ENCODE peak calls at places on chromosomes 7 and 10, in eight cellular contexts. D is sigmoid colon; V is thoracic aorta; G is heart left ventricle; X is CD8-positive, alpha-beta memory T cell; C is OCI-LY7; K is neural progenitor cell; Z is transverse colon. H is an unnamed sample. For H3K9me3, the result is how much of the 10 kb centered on the place peaks cover.

GRCh38 chr7:135490783-135491182 is 19.1 kb downstream of the CNOT4 start:
- DNase-seq in V (no peak), C (no peak), Z (no peak), K (no peak), G (no peak), X (no peak), D (no peak), H (no peak)

GRCh38 chr10:57788117-57788516 is 479.6 kb downstream of the IPMK start:
- DNase-seq in C (no peak), K (no peak), X (no peak), D (no peak), V (no peak), G (no peak), Z (no peak), H (no peak)

GRCh38 chr10:12937527-12937926 is 64.0 kb downstream of the CCDC3 start:
- DNase-seq in X (no peak), Z (no peak), V (no peak), C (no peak), D (no peak), G (no peak), K (no peak), H (no peak)

GRCh38 chr10:130351466-130352290 is 215.5 kb downstream of the GLRX3 start:
- DNase-seq in X (no peak), K (no peak), D (no peak), G (no peak), Z (no peak), C (no peak), V (no peak), H (no peak)

GRCh38 chr10:90417056-90417455 is 440.8 kb downstream of the HTR7 start:
- DNase-seq in V (no peak), G (no peak), X (no peak), C (no peak), Z (no peak), K (no peak), D (no peak), H (no peak)

GRCh38 chr7:134900430-134900876 is 85.9 kb upstream of the AGBL3 start:
- DNase-seq in V (no peak), Z (no peak), X (no peak), C (peak), K (no peak), D (no peak), G (no peak), H (no peak)

GRCh38 chr7:16344927-16345326 is 76.4 kb downstream of the CRPPA start:
- DNase-seq in X (no peak), D (no peak), Z (no peak), C (no peak), G (no peak), K (no peak), V (no peak), H (no peak)

GRCh38 chr10:58856508-58857240 is 319.8 kb upstream of the PHYHIPL start:
- DNase-seq in C (no peak), X (no peak), D (no peak), K (peak), G (peak), V (peak), Z (no peak), H (peak)

GRCh38 chr7:150800576-150801241 is at the start of gene TMEM176A:
- DNase-seq in K (no peak), Z (peak), C (no peak), X (no peak), D (no peak), V (no peak), G (peak), H (no peak)

GRCh38 chr7:108132551-108133265 is 2.5 kb upstream of the LAMB4 start:
- DNase-seq in D (no peak), X (no peak), G (no peak), K (peak), Z (no peak), V (no peak), C (no peak), H (no peak)

GRCh38 chr7:99791667-99792356 is 7.8 kb upstream of the CYP3A4 start:
- DNase-seq in X (no peak), D (no peak), V (no peak), K (no peak), C (no peak), Z (no peak), G (no peak), H (no peak)

GRCh38 chr7:30925913-30926312 is 14.3 kb downstream of the AQP1 start:
- DNase-seq in X (no peak), D (peak), C (no peak), K (no peak), Z (no peak), V (peak), G (no peak), H (no peak)

GRCh38 chr7:2713370-2713769 is 25.4 kb downstream of the AMZ1 start:
- DNase-seq in K (peak), D (no peak), C (no peak), Z (no peak), X (no peak), G (no peak), V (no peak), H (no peak)

DNA sequence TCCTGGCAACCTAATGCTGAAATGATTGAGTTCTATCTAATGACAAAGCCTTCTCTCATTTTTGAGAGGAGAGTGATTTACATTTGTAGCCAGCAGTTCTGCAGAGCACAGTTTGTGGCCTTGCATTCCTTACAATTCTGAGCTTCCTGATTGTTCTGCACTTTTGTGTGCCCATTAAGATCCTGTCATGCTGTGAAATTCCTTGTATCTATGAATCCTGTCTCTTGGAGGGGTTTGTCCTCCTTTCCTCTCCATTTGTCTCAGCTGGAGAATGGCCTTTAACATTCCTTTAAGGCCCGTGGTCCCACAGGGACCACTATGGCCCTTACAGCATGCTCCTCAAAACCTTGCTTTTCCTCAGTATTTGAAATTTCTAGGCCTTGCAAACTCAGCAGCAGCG is 10.4 kb downstream of the KLHL7 start:
- DNase-seq in X (no peak), Z (no peak), C (no peak), V (no peak), K (peak), D (no peak), G (no peak), H (no peak)
- H3K9me3 ChIP-seq in X (under half), Z (under half), C (under half), V (under half), K (under half), D (under half), G (under half), H (under half)

GRCh38 chr7:54072710-54073109 is 469.5 kb upstream of the VSTM2A start:
- DNase-seq in C (no peak), Z (no peak), G (no peak), V (no peak), D (no peak), X (no peak), K (no peak), H (no peak)

DNA sequence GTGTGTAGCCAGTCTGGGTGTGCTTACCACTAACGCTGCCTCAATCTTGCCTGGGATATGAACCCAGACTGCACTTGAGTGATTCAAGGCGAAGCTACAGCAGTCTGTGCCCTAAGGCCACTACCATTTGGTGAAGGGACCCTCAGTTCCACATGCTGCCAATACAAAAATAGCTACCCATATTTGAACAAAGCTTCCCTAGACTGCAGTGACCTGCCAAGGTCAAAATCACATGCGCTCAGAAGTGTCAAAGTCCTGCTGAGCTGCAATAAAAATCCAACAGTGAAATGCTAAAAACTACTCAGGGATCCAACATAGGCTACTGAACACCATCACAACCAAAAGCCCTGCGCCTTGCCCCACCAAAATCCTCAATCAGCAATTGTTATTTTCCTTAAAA is 472.3 kb upstream of the VSTM2A start:
- DNase-seq in X (no peak), V (no peak), Z (no peak), G (no peak), C (no peak), D (no peak), K (no peak), H (no peak)
- H3K9me3 ChIP-seq in X (under half), V (under half), Z (under half), G (under half), C (under half), D (under half), K (under half), H (under half)

DNA sequence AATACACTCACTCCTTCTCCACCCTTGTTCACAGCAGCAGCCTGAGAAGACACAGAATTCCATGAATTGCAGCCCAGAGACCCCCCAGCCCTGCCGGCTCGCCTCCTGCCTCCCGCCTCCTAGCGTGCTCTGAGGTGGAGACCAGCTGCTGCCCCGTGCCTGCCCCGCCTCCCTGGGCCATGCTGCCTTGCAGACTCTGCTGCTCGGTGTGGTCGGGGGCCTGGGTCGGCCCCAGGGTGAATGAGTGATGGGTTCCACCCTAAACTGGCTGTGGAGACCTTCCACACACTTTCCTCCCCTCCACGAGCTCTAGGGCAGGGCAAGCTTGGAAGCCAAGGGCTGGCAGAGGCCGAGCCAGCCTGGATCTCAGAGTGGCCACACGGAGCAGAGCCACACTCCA is 479.3 kb downstream of the DNAJB6 start:
- DNase-seq in X (no peak), D (no peak), C (no peak), K (no peak), V (no peak), Z (no peak), G (no peak), H (no peak)
- H3K9me3 ChIP-seq in X (under half), D (under half), C (under half), K (under half), V (under half), Z (under half), G (under half), H (under half)

DNA sequence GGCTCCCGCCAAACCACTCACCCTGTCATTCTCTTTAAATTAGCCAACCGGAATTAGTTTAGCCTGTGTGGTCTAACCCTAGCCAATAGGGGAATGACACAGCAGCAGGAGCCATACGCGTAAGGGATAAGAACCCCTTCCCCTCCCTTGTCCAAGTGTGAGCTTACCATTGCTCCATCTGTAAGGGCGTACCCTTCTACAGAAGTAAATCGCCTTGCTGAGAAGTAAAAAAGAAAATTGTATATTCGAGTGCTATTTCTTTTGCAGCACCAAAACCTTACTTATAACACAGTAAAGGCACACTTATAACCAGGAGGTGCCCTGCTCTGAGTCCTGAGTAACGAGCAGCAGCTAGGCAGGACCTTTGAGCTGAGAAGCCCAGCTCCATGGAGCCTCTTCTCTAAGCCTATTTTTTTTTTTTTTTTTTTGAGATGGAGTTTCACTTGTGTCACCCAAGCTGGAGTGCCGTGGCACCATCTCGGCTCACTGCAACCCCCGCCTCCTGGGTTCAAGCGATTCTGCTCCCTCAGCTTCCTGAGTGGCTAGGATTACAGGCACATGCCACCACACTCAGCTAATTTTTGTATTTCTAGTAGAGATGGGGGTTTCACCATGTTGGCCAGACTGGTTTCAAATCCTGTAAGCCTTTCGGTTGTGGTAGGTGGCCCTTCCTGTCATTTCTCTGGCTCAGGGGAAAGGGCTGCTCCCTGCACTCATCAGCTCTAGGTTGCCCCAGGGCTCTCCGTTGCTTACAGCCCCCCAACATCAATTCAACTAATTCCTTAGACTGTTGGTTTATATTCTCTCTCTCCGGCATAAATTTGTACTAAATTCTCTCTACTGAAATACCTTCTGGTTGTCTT is 73.3 kb downstream of the NSUN6 start:
- DNase-seq in V (no peak), D (no peak), Z (no peak), C (no peak), K (no peak), X (no peak), G (no peak), H (no peak)
- H3K9me3 ChIP-seq in V (under half), D (under half), Z (under half), C (under half), K (under half), X (under half), G (under half), H (under half)

H was measured in gastrocnemius medialis.